ENCODE peak calls at places on chromosomes 16 and 17, in seven cellular contexts. O, D, J, T, S, Z and X are unnamed samples.
A peak's percentile ranks its signal among the peaks of the same experiment; 100 is the strongest.

GRCh38 chr17:3974138-3974687 is 10.0 kb upstream of the ATP2A3 start:
- DNase-seq in D (peak; percentile 51), T (no peak), J (no peak), S (peak; percentile 34), Z (no peak), O (no peak), X (no peak)

GRCh38 chr16:48277158-48277557 is 29.8 kb upstream of the ABCC11 start:
- DNase-seq in T (no peak), D (no peak), J (no peak), S (no peak), O (no peak), Z (no peak), X (no peak)

GRCh38 chr17:32142857-32143524 is 689 bp downstream of the RHOT1 start:
- DNase-seq in T (no peak), S (peak; percentile 63), J (peak; percentile 22), Z (no peak), D (peak; percentile 74), O (peak; percentile 48), X (no peak)

GRCh38 chr16:14460726-14461125 is 169.3 kb downstream of the PARN start:
- DNase-seq in J (no peak), O (no peak), T (no peak), S (no peak), Z (no peak), D (no peak), X (no peak)

GRCh38 chr17:75595284-75595918 is 7.8 kb downstream of the MYO15B start:
- DNase-seq in O (no peak), T (no peak), D (no peak), J (no peak), S (no peak), Z (no peak), X (no peak)

GRCh38 chr16:72986011-72986410 is 61.9 kb downstream of the ZFHX3 start:
- DNase-seq in T (no peak), J (no peak), O (no peak), S (peak; percentile 80), Z (no peak), D (peak; percentile 91), X (no peak)

GRCh38 chr17:2087597-2088211 is 32.8 kb downstream of the HIC1 start:
- DNase-seq in Z (no peak), D (peak; percentile 69), J (no peak), O (no peak), T (no peak), S (peak; percentile 50), X (peak; percentile 83)

GRCh38 chr16:89862732-89863131 is 10.7 kb upstream of the TCF25 start:
- DNase-seq in Z (no peak), T (no peak), S (no peak), J (no peak), D (no peak), O (no peak), X (no peak)

GRCh38 chr17:21199311-21199710 is 14.7 kb downstream of the TMEM11 start:
- DNase-seq in O (peak; percentile 97), J (no peak), D (no peak), T (no peak), Z (no peak), S (no peak), X (no peak)

GRCh38 chr17:43368740-43369506 is 29.9 kb upstream of the ARL4D start:
- DNase-seq in T (peak; percentile 61), D (peak; percentile 91), J (no peak), Z (no peak), S (peak; percentile 90), O (peak; percentile 70), X (no peak)